ENCODE peak calls at places on chromosome 17, in six cellular contexts. One of them, this sample, is unnamed.

GRCh38 chr17:47368262-47368661 is 44.5 kb downstream of the EFCAB13 start:
- DNase-seq in tibial artery: no peak
- DNase-seq in CD8-positive, alpha-beta T cell: no peak
- DNase-seq in HCEC 1CT: no peak
- DNase-seq in GM03348: no peak
- DNase-seq in cardiac muscle cell: no peak
- DNase-seq in this sample: no peak

GRCh38 chr17:43661699-43662431 is at the start of gene MEOX1:
- DNase-seq in HCEC 1CT: peak
- DNase-seq in tibial artery: no peak
- DNase-seq in cardiac muscle cell: peak
- DNase-seq in CD8-positive, alpha-beta T cell: no peak
- DNase-seq in GM03348: peak
- DNase-seq in this sample: peak

GRCh38 chr17:40501499-40501911 is at the start of gene TNS4:
- DNase-seq in HCEC 1CT: no peak
- DNase-seq in cardiac muscle cell: no peak
- DNase-seq in GM03348: no peak
- DNase-seq in CD8-positive, alpha-beta T cell: no peak
- DNase-seq in tibial artery: no peak
- DNase-seq in this sample: no peak

GRCh38 chr17:41360291-41360995 is 9.2 kb downstream of the KRT33B start:
- DNase-seq in tibial artery: no peak
- DNase-seq in GM03348: peak
- DNase-seq in cardiac muscle cell: no peak
- DNase-seq in HCEC 1CT: peak
- DNase-seq in CD8-positive, alpha-beta T cell: no peak
- DNase-seq in this sample: no peak

GRCh38 chr17:73109603-73110002 is 17.1 kb upstream of the SLC39A11 start:
- DNase-seq in CD8-positive, alpha-beta T cell: no peak
- DNase-seq in tibial artery: no peak
- DNase-seq in HCEC 1CT: no peak
- DNase-seq in GM03348: no peak
- DNase-seq in cardiac muscle cell: no peak
- DNase-seq in this sample: no peak

GRCh38 chr17:80585880-80586279 is 41.2 kb downstream of the RPTOR start:
- DNase-seq in CD8-positive, alpha-beta T cell: no peak
- DNase-seq in GM03348: no peak
- DNase-seq in HCEC 1CT: no peak
- DNase-seq in cardiac muscle cell: no peak
- DNase-seq in tibial artery: no peak
- DNase-seq in this sample: no peak

GRCh38 chr17:27245230-27245696 is 48.7 kb upstream of the WSB1 start:
- DNase-seq in HCEC 1CT: peak
- DNase-seq in CD8-positive, alpha-beta T cell: peak
- DNase-seq in GM03348: peak
- DNase-seq in cardiac muscle cell: peak
- DNase-seq in tibial artery: peak
- DNase-seq in this sample: peak

GRCh38 chr17:38920374-38921291 is 4.8 kb upstream of the LASP1NB start:
- DNase-seq in CD8-positive, alpha-beta T cell: peak
- DNase-seq in cardiac muscle cell: peak
- DNase-seq in GM03348: no peak
- DNase-seq in tibial artery: peak
- DNase-seq in HCEC 1CT: no peak
- DNase-seq in this sample: no peak

GRCh38 chr17:12070561-12070960 is 49.9 kb downstream of the MAP2K4 start:
- DNase-seq in HCEC 1CT: peak
- DNase-seq in tibial artery: no peak
- DNase-seq in CD8-positive, alpha-beta T cell: no peak
- DNase-seq in GM03348: peak
- DNase-seq in cardiac muscle cell: no peak
- DNase-seq in this sample: no peak

GRCh38 chr17:80387071-80387470 is 27.9 kb upstream of the ENDOV start:
- DNase-seq in CD8-positive, alpha-beta T cell: no peak
- DNase-seq in tibial artery: no peak
- DNase-seq in cardiac muscle cell: no peak
- DNase-seq in HCEC 1CT: no peak
- DNase-seq in GM03348: no peak
- DNase-seq in this sample: no peak

GRCh38 chr17:79306688-79307323 is 232.2 kb downstream of the ENGASE start:
- DNase-seq in GM03348: no peak
- DNase-seq in CD8-positive, alpha-beta T cell: no peak
- DNase-seq in cardiac muscle cell: no peak
- DNase-seq in tibial artery: peak
- DNase-seq in HCEC 1CT: no peak
- DNase-seq in this sample: no peak

GRCh38 chr17:4551141-4551540 is 4.0 kb downstream of the MYBBP1A start:
- DNase-seq in cardiac muscle cell: no peak
- DNase-seq in HCEC 1CT: peak
- DNase-seq in CD8-positive, alpha-beta T cell: no peak
- DNase-seq in tibial artery: no peak
- DNase-seq in GM03348: no peak
- DNase-seq in this sample: no peak

GRCh38 chr17:63223212-63223911 is 222.7 kb downstream of the CYB561 start:
- DNase-seq in CD8-positive, alpha-beta T cell: no peak
- DNase-seq in cardiac muscle cell: no peak
- DNase-seq in GM03348: no peak
- DNase-seq in HCEC 1CT: no peak
- DNase-seq in tibial artery: no peak
- DNase-seq in this sample: no peak

GRCh38 chr17:8150194-8151119 is 1.7 kb downstream of the PER1 start:
- DNase-seq in CD8-positive, alpha-beta T cell: no peak
- DNase-seq in GM03348: no peak
- DNase-seq in cardiac muscle cell: no peak
- DNase-seq in HCEC 1CT: no peak
- DNase-seq in tibial artery: peak
- DNase-seq in this sample: no peak

GRCh38 chr17:81170727-81171494 is 4.9 kb upstream of the AATK start:
- DNase-seq in CD8-positive, alpha-beta T cell: no peak
- DNase-seq in tibial artery: no peak
- DNase-seq in cardiac muscle cell: no peak
- DNase-seq in HCEC 1CT: no peak
- DNase-seq in GM03348: no peak
- DNase-seq in this sample: no peak